ENCODE peak calls at places on chromosomes 6 and 20, in seven cellular contexts. One of them, this sample, is unnamed.

GRCh38 chr20:40945754-40946451 is 82.7 kb upstream of the TOP1 start:
- DNase-seq in Caki2: peak; percentile 7
- DNase-seq in effector CD8-positive, alpha-beta T cell: no peak
- DNase-seq in heart left ventricle: no peak
- DNase-seq in HT1080: peak; percentile 55
- DNase-seq in HTR-8/SVneo: peak; percentile 73
- DNase-seq in effector memory CD8-positive, alpha-beta T cell: no peak
- DNase-seq in this sample: no peak

GRCh38 chr6:23533954-23534725 is 591.9 kb upstream of the NRSN1 start:
- DNase-seq in Caki2: no peak
- DNase-seq in effector CD8-positive, alpha-beta T cell: no peak
- DNase-seq in heart left ventricle: no peak
- DNase-seq in HT1080: no peak
- DNase-seq in HTR-8/SVneo: no peak
- DNase-seq in effector memory CD8-positive, alpha-beta T cell: no peak
- DNase-seq in this sample: no peak

GRCh38 chr20:36320898-36321695 is 15.0 kb downstream of the DLGAP4 start:
- DNase-seq in Caki2: no peak
- DNase-seq in effector CD8-positive, alpha-beta T cell: no peak
- DNase-seq in heart left ventricle: no peak
- DNase-seq in HT1080: no peak
- DNase-seq in HTR-8/SVneo: no peak
- DNase-seq in effector memory CD8-positive, alpha-beta T cell: no peak
- DNase-seq in this sample: no peak

GRCh38 chr6:78528926-78529325 is 338.4 kb upstream of the IRAK1BP1 start:
- DNase-seq in Caki2: no peak
- DNase-seq in effector CD8-positive, alpha-beta T cell: no peak
- DNase-seq in heart left ventricle: no peak
- DNase-seq in HT1080: no peak
- DNase-seq in HTR-8/SVneo: no peak
- DNase-seq in effector memory CD8-positive, alpha-beta T cell: no peak
- DNase-seq in this sample: no peak

GRCh38 chr20:25081065-25081729 is 744 bp downstream of the VSX1 start:
- DNase-seq in Caki2: no peak
- DNase-seq in effector CD8-positive, alpha-beta T cell: peak; percentile 23
- DNase-seq in heart left ventricle: no peak
- DNase-seq in HT1080: no peak
- DNase-seq in HTR-8/SVneo: no peak
- DNase-seq in effector memory CD8-positive, alpha-beta T cell: peak; percentile 26
- DNase-seq in this sample: peak; percentile 41

GRCh38 chr20:38250607-38251006 is 9.9 kb downstream of the KIAA1755 start:
- DNase-seq in Caki2: no peak
- DNase-seq in effector CD8-positive, alpha-beta T cell: no peak
- DNase-seq in heart left ventricle: no peak
- DNase-seq in HT1080: no peak
- DNase-seq in HTR-8/SVneo: no peak
- DNase-seq in effector memory CD8-positive, alpha-beta T cell: no peak
- DNase-seq in this sample: no peak

GRCh38 chr20:1242530-1242929 is 16.7 kb downstream of the RAD21L1 start:
- DNase-seq in Caki2: peak; percentile 78
- DNase-seq in effector CD8-positive, alpha-beta T cell: no peak
- DNase-seq in heart left ventricle: no peak
- DNase-seq in HT1080: peak; percentile 90
- DNase-seq in HTR-8/SVneo: peak; percentile 56
- DNase-seq in effector memory CD8-positive, alpha-beta T cell: no peak
- DNase-seq in this sample: no peak

GRCh38 chr20:33291830-33292355 is 8.9 kb downstream of the BPIFB1 start:
- DNase-seq in Caki2: peak; percentile 33
- DNase-seq in effector CD8-positive, alpha-beta T cell: peak; percentile 48
- DNase-seq in heart left ventricle: no peak
- DNase-seq in HT1080: no peak
- DNase-seq in HTR-8/SVneo: peak; percentile 51
- DNase-seq in effector memory CD8-positive, alpha-beta T cell: peak; percentile 72
- DNase-seq in this sample: peak; percentile 68